ENCODE peak calls at places on chromosomes 4 and X, in seven cellular contexts. One of them, this sample, is unnamed.

GRCh38 chr4:140004580-140005314 is 149.2 kb downstream of the MAML3 start:
- DNase-seq in fibroblast of the aortic adventitia: peak; percentile 46
- DNase-seq in upper lobe of right lung: peak; percentile 71
- DNase-seq in GM03348: peak; percentile 85
- DNase-seq in BE2C: peak; percentile 84
- DNase-seq in heart left ventricle: peak; percentile 70
- DNase-seq in naive thymus-derived CD8-positive, alpha-beta T cell: no peak
- DNase-seq in this sample: peak; percentile 61

GRCh38 chrX:138847930-138848329 is 136.4 kb upstream of the FGF13 start:
- DNase-seq in fibroblast of the aortic adventitia: peak; percentile 66
- DNase-seq in upper lobe of right lung: no peak
- DNase-seq in GM03348: peak; percentile 7
- DNase-seq in BE2C: no peak
- DNase-seq in heart left ventricle: no peak
- DNase-seq in naive thymus-derived CD8-positive, alpha-beta T cell: no peak
- DNase-seq in this sample: no peak

GRCh38 chr4:8725071-8725841 is 132.7 kb downstream of the CPZ start:
- DNase-seq in fibroblast of the aortic adventitia: no peak
- DNase-seq in upper lobe of right lung: peak; percentile 54
- DNase-seq in GM03348: no peak
- DNase-seq in BE2C: peak; percentile 58
- DNase-seq in heart left ventricle: no peak
- DNase-seq in naive thymus-derived CD8-positive, alpha-beta T cell: no peak
- DNase-seq in this sample: no peak

GRCh38 chr4:30837131-30837539 is 117.0 kb downstream of the PCDH7 start:
- DNase-seq in fibroblast of the aortic adventitia: peak; percentile 39
- DNase-seq in upper lobe of right lung: no peak
- DNase-seq in GM03348: peak; percentile 10
- DNase-seq in BE2C: no peak
- DNase-seq in heart left ventricle: no peak
- DNase-seq in naive thymus-derived CD8-positive, alpha-beta T cell: no peak
- DNase-seq in this sample: no peak

GRCh38 chr4:112302320-112303274 is 5.4 kb downstream of the ALPK1 start:
- DNase-seq in fibroblast of the aortic adventitia: no peak
- DNase-seq in upper lobe of right lung: no peak
- DNase-seq in GM03348: no peak
- DNase-seq in BE2C: no peak
- DNase-seq in heart left ventricle: no peak
- DNase-seq in naive thymus-derived CD8-positive, alpha-beta T cell: no peak
- DNase-seq in this sample: no peak

GRCh38 chr4:138111462-138112000 is 130.6 kb downstream of the SLC7A11 start:
- DNase-seq in fibroblast of the aortic adventitia: peak; percentile 74
- DNase-seq in upper lobe of right lung: no peak
- DNase-seq in GM03348: no peak
- DNase-seq in BE2C: no peak
- DNase-seq in heart left ventricle: no peak
- DNase-seq in naive thymus-derived CD8-positive, alpha-beta T cell: no peak
- DNase-seq in this sample: no peak

GRCh38 chr4:2009651-2010233 is 968 bp upstream of the NELFA start:
- DNase-seq in fibroblast of the aortic adventitia: peak; percentile 43
- DNase-seq in upper lobe of right lung: peak; percentile 86
- DNase-seq in GM03348: peak; percentile 76
- DNase-seq in BE2C: peak; percentile 84
- DNase-seq in heart left ventricle: peak; percentile 61
- DNase-seq in naive thymus-derived CD8-positive, alpha-beta T cell: peak; percentile 28
- DNase-seq in this sample: peak; percentile 66

GRCh38 chrX:53082773-53083616 is 828 bp downstream of the TSPYL2 start:
- DNase-seq in fibroblast of the aortic adventitia: no peak
- DNase-seq in upper lobe of right lung: no peak
- DNase-seq in GM03348: no peak
- DNase-seq in BE2C: no peak
- DNase-seq in heart left ventricle: no peak
- DNase-seq in naive thymus-derived CD8-positive, alpha-beta T cell: no peak
- DNase-seq in this sample: no peak

GRCh38 chrX:45623266-45623665 is 422.6 kb upstream of the DIPK2B start:
- DNase-seq in fibroblast of the aortic adventitia: peak; percentile 87
- DNase-seq in upper lobe of right lung: no peak
- DNase-seq in GM03348: peak; percentile 48
- DNase-seq in BE2C: no peak
- DNase-seq in heart left ventricle: no peak
- DNase-seq in naive thymus-derived CD8-positive, alpha-beta T cell: no peak
- DNase-seq in this sample: no peak

GRCh38 chrX:72094894-72095293 is 36.8 kb downstream of the RTL5 start:
- DNase-seq in fibroblast of the aortic adventitia: peak; percentile 37
- DNase-seq in upper lobe of right lung: no peak
- DNase-seq in GM03348: no peak
- DNase-seq in BE2C: peak; percentile 84
- DNase-seq in heart left ventricle: peak; percentile 59
- DNase-seq in naive thymus-derived CD8-positive, alpha-beta T cell: peak; percentile 38
- DNase-seq in this sample: peak; percentile 71

GRCh38 chr4:16864199-16864598 is 34.2 kb downstream of the LDB2 start:
- DNase-seq in fibroblast of the aortic adventitia: no peak
- DNase-seq in upper lobe of right lung: no peak
- DNase-seq in GM03348: no peak
- DNase-seq in BE2C: no peak
- DNase-seq in heart left ventricle: no peak
- DNase-seq in naive thymus-derived CD8-positive, alpha-beta T cell: no peak
- DNase-seq in this sample: no peak

GRCh38 chr4:40482985-40483647 is 146.5 kb downstream of the RBM47 start:
- DNase-seq in fibroblast of the aortic adventitia: no peak
- DNase-seq in upper lobe of right lung: no peak
- DNase-seq in GM03348: no peak
- DNase-seq in BE2C: no peak
- DNase-seq in heart left ventricle: no peak
- DNase-seq in naive thymus-derived CD8-positive, alpha-beta T cell: no peak
- DNase-seq in this sample: no peak

GRCh38 chr4:169823685-169824084 is 65.9 kb upstream of the HPF1 start:
- DNase-seq in fibroblast of the aortic adventitia: peak; percentile 70
- DNase-seq in upper lobe of right lung: no peak
- DNase-seq in GM03348: peak; percentile 67
- DNase-seq in BE2C: no peak
- DNase-seq in heart left ventricle: peak; percentile 37
- DNase-seq in naive thymus-derived CD8-positive, alpha-beta T cell: peak; percentile 6
- DNase-seq in this sample: no peak

GRCh38 chr4:76160355-76160754 is 12.2 kb upstream of the NUP54 start:
- DNase-seq in fibroblast of the aortic adventitia: no peak
- DNase-seq in upper lobe of right lung: no peak
- DNase-seq in GM03348: no peak
- DNase-seq in BE2C: no peak
- DNase-seq in heart left ventricle: no peak
- DNase-seq in naive thymus-derived CD8-positive, alpha-beta T cell: no peak
- DNase-seq in this sample: no peak

GRCh38 chr4:89308161-89308500 is 531 bp upstream of the GPRIN3 start:
- DNase-seq in fibroblast of the aortic adventitia: peak; percentile 1
- DNase-seq in upper lobe of right lung: no peak
- DNase-seq in GM03348: peak; percentile 6
- DNase-seq in BE2C: no peak
- DNase-seq in heart left ventricle: no peak
- DNase-seq in naive thymus-derived CD8-positive, alpha-beta T cell: no peak
- DNase-seq in this sample: no peak

GRCh38 chr4:139815646-139816601 is 150.3 kb downstream of the MGST2 start:
- DNase-seq in fibroblast of the aortic adventitia: peak; percentile 83
- DNase-seq in upper lobe of right lung: no peak
- DNase-seq in GM03348: peak; percentile 86
- DNase-seq in BE2C: peak; percentile 66
- DNase-seq in heart left ventricle: peak; percentile 70
- DNase-seq in naive thymus-derived CD8-positive, alpha-beta T cell: peak; percentile 2
- DNase-seq in this sample: peak; percentile 61

GRCh38 chrX:150581093-150581775 is 12.8 kb downstream of the MTM1 start:
- DNase-seq in fibroblast of the aortic adventitia: peak; percentile 70
- DNase-seq in upper lobe of right lung: no peak
- DNase-seq in GM03348: peak; percentile 28
- DNase-seq in BE2C: no peak
- DNase-seq in heart left ventricle: no peak
- DNase-seq in naive thymus-derived CD8-positive, alpha-beta T cell: no peak
- DNase-seq in this sample: no peak

GRCh38 chr4:182937268-182938208 is 20.4 kb upstream of the DCTD start:
- DNase-seq in fibroblast of the aortic adventitia: no peak
- DNase-seq in upper lobe of right lung: no peak
- DNase-seq in GM03348: no peak
- DNase-seq in BE2C: no peak
- DNase-seq in heart left ventricle: no peak
- DNase-seq in naive thymus-derived CD8-positive, alpha-beta T cell: no peak
- DNase-seq in this sample: no peak

GRCh38 chrX:149370097-149370496 is 135.0 kb downstream of the IDS start:
- DNase-seq in fibroblast of the aortic adventitia: no peak
- DNase-seq in upper lobe of right lung: no peak
- DNase-seq in GM03348: no peak
- DNase-seq in BE2C: no peak
- DNase-seq in heart left ventricle: no peak
- DNase-seq in naive thymus-derived CD8-positive, alpha-beta T cell: no peak
- DNase-seq in this sample: no peak

GRCh38 chr4:26413595-26413994 is 76.7 kb downstream of the CCKAR start:
- DNase-seq in fibroblast of the aortic adventitia: no peak
- DNase-seq in upper lobe of right lung: no peak
- DNase-seq in GM03348: no peak
- DNase-seq in BE2C: no peak
- DNase-seq in heart left ventricle: no peak
- DNase-seq in naive thymus-derived CD8-positive, alpha-beta T cell: no peak
- DNase-seq in this sample: no peak

GRCh38 chr4:73904491-73904890 is 35.3 kb downstream of the CXCL1 start:
- DNase-seq in fibroblast of the aortic adventitia: peak; percentile 97
- DNase-seq in upper lobe of right lung: no peak
- DNase-seq in GM03348: no peak
- DNase-seq in BE2C: no peak
- DNase-seq in heart left ventricle: no peak
- DNase-seq in naive thymus-derived CD8-positive, alpha-beta T cell: no peak
- DNase-seq in this sample: no peak

GRCh38 chrX:72101597-72102037 is 30.1 kb downstream of the RTL5 start:
- DNase-seq in fibroblast of the aortic adventitia: no peak
- DNase-seq in upper lobe of right lung: no peak
- DNase-seq in GM03348: no peak
- DNase-seq in BE2C: no peak
- DNase-seq in heart left ventricle: no peak
- DNase-seq in naive thymus-derived CD8-positive, alpha-beta T cell: no peak
- DNase-seq in this sample: no peak

GRCh38 chrX:103309860-103310591 is 764 bp downstream of the BEX2 start:
- DNase-seq in fibroblast of the aortic adventitia: no peak
- DNase-seq in upper lobe of right lung: peak; percentile 55
- DNase-seq in GM03348: no peak
- DNase-seq in BE2C: no peak
- DNase-seq in heart left ventricle: no peak
- DNase-seq in naive thymus-derived CD8-positive, alpha-beta T cell: no peak
- DNase-seq in this sample: no peak

GRCh38 chr4:85151786-85152185 is 185.3 kb upstream of the WDFY3 start:
- DNase-seq in fibroblast of the aortic adventitia: no peak
- DNase-seq in upper lobe of right lung: no peak
- DNase-seq in GM03348: no peak
- DNase-seq in BE2C: no peak
- DNase-seq in heart left ventricle: no peak
- DNase-seq in naive thymus-derived CD8-positive, alpha-beta T cell: no peak
- DNase-seq in this sample: no peak

GRCh38 chr4:78742300-78742699 is 33.9 kb upstream of the BMP2K start:
- DNase-seq in fibroblast of the aortic adventitia: no peak
- DNase-seq in upper lobe of right lung: no peak
- DNase-seq in GM03348: no peak
- DNase-seq in BE2C: no peak
- DNase-seq in heart left ventricle: no peak
- DNase-seq in naive thymus-derived CD8-positive, alpha-beta T cell: no peak
- DNase-seq in this sample: no peak

GRCh38 chrX:110450050-110450449 is 91.4 kb downstream of the RTL9 start:
- DNase-seq in fibroblast of the aortic adventitia: peak; percentile 78
- DNase-seq in upper lobe of right lung: peak; percentile 68
- DNase-seq in GM03348: peak; percentile 70
- DNase-seq in BE2C: peak; percentile 68
- DNase-seq in heart left ventricle: peak; percentile 54
- DNase-seq in naive thymus-derived CD8-positive, alpha-beta T cell: peak; percentile 10
- DNase-seq in this sample: peak; percentile 69

GRCh38 chr4:106690487-106690886 is 321.9 kb upstream of the GIMD1 start:
- DNase-seq in fibroblast of the aortic adventitia: peak; percentile 13
- DNase-seq in upper lobe of right lung: no peak
- DNase-seq in GM03348: peak; percentile 44
- DNase-seq in BE2C: no peak
- DNase-seq in heart left ventricle: no peak
- DNase-seq in naive thymus-derived CD8-positive, alpha-beta T cell: no peak
- DNase-seq in this sample: no peak

GRCh38 chr4:174709531-174709930 is 119.5 kb downstream of the GLRA3 start:
- DNase-seq in fibroblast of the aortic adventitia: peak; percentile 52
- DNase-seq in upper lobe of right lung: no peak
- DNase-seq in GM03348: no peak
- DNase-seq in BE2C: no peak
- DNase-seq in heart left ventricle: no peak
- DNase-seq in naive thymus-derived CD8-positive, alpha-beta T cell: no peak
- DNase-seq in this sample: no peak

This sample was measured in left cardiac atrium.